ENCODE peak calls at places on chromosome 20, in five cellular contexts. One of them, this sample, is unnamed.
A peak's percentile ranks its signal among the peaks of the same experiment; 100 is the strongest.

GRCh38 chr20:8777866-8778265 is 291.0 kb upstream of the PLCB4 start:
- DNase-seq in ovary: no peak
- DNase-seq in heart left ventricle: no peak
- DNase-seq in right atrium auricular region: no peak
- DNase-seq in transverse colon: no peak
- DNase-seq in this sample: no peak

GRCh38 chr20:34084227-34084923 is 27.7 kb downstream of the EIF2S2 start:
- DNase-seq in heart left ventricle: no peak
- DNase-seq in transverse colon: no peak
- DNase-seq in ovary: no peak
- DNase-seq in right atrium auricular region: no peak
- DNase-seq in this sample: no peak

GRCh38 chr20:59940956-59941294 is 736 bp downstream of the FAM217B start:
- DNase-seq in transverse colon: no peak
- DNase-seq in ovary: no peak
- DNase-seq in right atrium auricular region: no peak
- DNase-seq in heart left ventricle: no peak
- DNase-seq in this sample: no peak

GRCh38 chr20:10004900-10005299 is 29.9 kb upstream of the ANKEF1 start:
- DNase-seq in right atrium auricular region: no peak
- DNase-seq in transverse colon: no peak
- DNase-seq in ovary: no peak
- DNase-seq in heart left ventricle: no peak
- DNase-seq in this sample: no peak

GRCh38 chr20:56422824-56423189 is 10.7 kb downstream of the CASS4 start:
- DNase-seq in right atrium auricular region: no peak
- DNase-seq in ovary: no peak
- DNase-seq in transverse colon: no peak
- DNase-seq in heart left ventricle: no peak
- DNase-seq in this sample: no peak

GRCh38 chr20:8097307-8097706 is 34.8 kb upstream of the PLCB1 start:
- DNase-seq in heart left ventricle: no peak
- DNase-seq in ovary: no peak
- DNase-seq in transverse colon: no peak
- DNase-seq in right atrium auricular region: no peak
- DNase-seq in this sample: no peak

GRCh38 chr20:1375515-1375914 is 17.3 kb downstream of the FKBP1A start:
- DNase-seq in right atrium auricular region: no peak
- DNase-seq in heart left ventricle: no peak
- DNase-seq in ovary: no peak
- DNase-seq in transverse colon: no peak
- DNase-seq in this sample: no peak

GRCh38 chr20:37226889-37227288 is 34.7 kb downstream of the GHRH start:
- DNase-seq in right atrium auricular region: no peak
- DNase-seq in heart left ventricle: peak; percentile 60
- DNase-seq in ovary: peak; percentile 84
- DNase-seq in transverse colon: peak; percentile 33
- DNase-seq in this sample: no peak

GRCh38 chr20:6575912-6576391 is 191.5 kb upstream of the BMP2 start:
- DNase-seq in heart left ventricle: no peak
- DNase-seq in ovary: no peak
- DNase-seq in right atrium auricular region: no peak
- DNase-seq in transverse colon: no peak
- DNase-seq in this sample: no peak

GRCh38 chr20:22438346-22438745 is 146.0 kb downstream of the FOXA2 start:
- DNase-seq in ovary: no peak
- DNase-seq in heart left ventricle: no peak
- DNase-seq in transverse colon: no peak
- DNase-seq in right atrium auricular region: no peak
- DNase-seq in this sample: no peak

GRCh38 chr20:32792316-32792715 is 27.4 kb upstream of the MAPRE1 start:
- DNase-seq in right atrium auricular region: no peak
- DNase-seq in transverse colon: no peak
- DNase-seq in heart left ventricle: no peak
- DNase-seq in ovary: no peak
- DNase-seq in this sample: no peak

GRCh38 chr20:33444797-33445560 is 1.4 kb upstream of the SNTA1 start:
- DNase-seq in transverse colon: peak; percentile 23
- DNase-seq in right atrium auricular region: no peak
- DNase-seq in heart left ventricle: peak; percentile 49
- DNase-seq in ovary: no peak
- DNase-seq in this sample: no peak

GRCh38 chr20:19977373-19977770 is 39.8 kb upstream of the NAA20 start:
- DNase-seq in transverse colon: no peak
- DNase-seq in ovary: no peak
- DNase-seq in right atrium auricular region: no peak
- DNase-seq in heart left ventricle: no peak
- DNase-seq in this sample: no peak

GRCh38 chr20:1569417-1569861 is 11.9 kb upstream of the SIRPD start:
- DNase-seq in ovary: no peak
- DNase-seq in transverse colon: no peak
- DNase-seq in right atrium auricular region: no peak
- DNase-seq in heart left ventricle: no peak
- DNase-seq in this sample: no peak

GRCh38 chr20:48298851-48299484 is 513.7 kb upstream of the SULF2 start:
- DNase-seq in ovary: no peak
- DNase-seq in transverse colon: peak; percentile 17
- DNase-seq in right atrium auricular region: no peak
- DNase-seq in heart left ventricle: no peak
- DNase-seq in this sample: no peak

GRCh38 chr20:10982692-10983091 is 308.9 kb upstream of the JAG1 start:
- DNase-seq in right atrium auricular region: peak; percentile 82
- DNase-seq in heart left ventricle: peak; percentile 78
- DNase-seq in ovary: peak; percentile 48
- DNase-seq in transverse colon: no peak
- DNase-seq in this sample: no peak

GRCh38 chr20:57930328-57930727 is 220.5 kb upstream of the PMEPA1 start:
- DNase-seq in heart left ventricle: no peak
- DNase-seq in ovary: no peak
- DNase-seq in transverse colon: no peak
- DNase-seq in right atrium auricular region: no peak
- DNase-seq in this sample: no peak
- H3K27ac ChIP-seq in heart left ventricle: no peak overlapping the region
- H3K27ac ChIP-seq in ovary: no peak overlapping the region
- H3K27ac ChIP-seq in transverse colon: no peak overlapping the region
- H3K27ac ChIP-seq in right atrium auricular region: no peak overlapping the region
- H3K27ac ChIP-seq in this sample: no peak overlapping the region

DNA sequence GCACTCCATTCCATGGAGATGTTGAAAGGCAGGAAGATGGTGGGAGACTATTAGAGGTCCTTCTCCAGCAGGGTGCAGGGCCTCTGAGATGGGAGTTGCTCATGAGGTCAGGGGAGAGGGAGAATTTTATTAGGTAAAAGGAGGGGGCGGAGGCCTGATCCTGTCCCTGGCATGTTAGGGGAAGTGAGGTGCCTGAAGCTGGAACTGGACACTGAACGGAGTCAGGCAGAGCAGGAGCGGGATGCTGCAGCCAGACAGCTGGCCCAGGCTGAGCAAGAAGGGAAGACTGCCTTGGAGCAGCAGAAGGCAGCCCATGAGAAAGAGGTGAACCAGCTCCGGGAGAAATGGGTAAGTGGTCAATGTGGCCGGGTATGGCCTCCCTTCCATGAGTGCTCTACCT is 24.4 kb downstream of the CEP250 start:
- DNase-seq in ovary: no peak
- DNase-seq in transverse colon: no peak
- DNase-seq in heart left ventricle: no peak
- DNase-seq in right atrium auricular region: no peak
- DNase-seq in this sample: no peak
- H3K36me3 ChIP-seq in ovary: no peaks in the 10 kb centered on the region
- H3K36me3 ChIP-seq in transverse colon: no peaks in the 10 kb centered on the region
- H3K36me3 ChIP-seq in heart left ventricle: peaks cover 60% of the 10 kb centered on the region
- H3K36me3 ChIP-seq in right atrium auricular region: peaks cover 53% of the 10 kb centered on the region
- H3K36me3 ChIP-seq in this sample: peaks cover 9% of the 10 kb centered on the region

DNA sequence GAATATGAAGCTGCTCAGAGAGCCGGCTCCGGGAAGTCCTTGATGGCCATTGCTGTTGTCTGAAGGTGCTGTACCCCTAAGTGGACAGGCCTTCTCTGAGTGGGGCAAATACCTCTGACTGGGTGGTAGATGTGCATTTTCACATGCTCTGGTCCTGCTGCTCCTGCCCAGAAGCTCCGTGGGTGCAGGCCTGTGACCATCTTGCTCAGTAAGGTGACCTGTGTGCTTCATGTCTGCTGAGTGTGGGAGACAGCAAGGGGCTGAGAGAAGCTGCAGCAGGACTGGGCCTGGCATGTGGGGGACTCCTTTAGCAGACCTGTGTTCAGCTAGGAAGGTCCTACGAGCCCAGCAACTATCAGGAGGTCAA is 5.0 kb downstream of the SPATA2 start:
- DNase-seq in heart left ventricle: no peak
- DNase-seq in right atrium auricular region: no peak
- DNase-seq in transverse colon: no peak
- DNase-seq in ovary: no peak
- DNase-seq in this sample: no peak
- H3K27ac ChIP-seq in heart left ventricle: peak overlapping the region; percentile 83
- H3K27ac ChIP-seq in right atrium auricular region: peak overlapping the region; percentile 77
- H3K27ac ChIP-seq in transverse colon: peak overlapping the region; percentile 81
- H3K27ac ChIP-seq in ovary: no peak overlapping the region
- H3K27ac ChIP-seq in this sample: peak overlapping the region; percentile 86

DNA sequence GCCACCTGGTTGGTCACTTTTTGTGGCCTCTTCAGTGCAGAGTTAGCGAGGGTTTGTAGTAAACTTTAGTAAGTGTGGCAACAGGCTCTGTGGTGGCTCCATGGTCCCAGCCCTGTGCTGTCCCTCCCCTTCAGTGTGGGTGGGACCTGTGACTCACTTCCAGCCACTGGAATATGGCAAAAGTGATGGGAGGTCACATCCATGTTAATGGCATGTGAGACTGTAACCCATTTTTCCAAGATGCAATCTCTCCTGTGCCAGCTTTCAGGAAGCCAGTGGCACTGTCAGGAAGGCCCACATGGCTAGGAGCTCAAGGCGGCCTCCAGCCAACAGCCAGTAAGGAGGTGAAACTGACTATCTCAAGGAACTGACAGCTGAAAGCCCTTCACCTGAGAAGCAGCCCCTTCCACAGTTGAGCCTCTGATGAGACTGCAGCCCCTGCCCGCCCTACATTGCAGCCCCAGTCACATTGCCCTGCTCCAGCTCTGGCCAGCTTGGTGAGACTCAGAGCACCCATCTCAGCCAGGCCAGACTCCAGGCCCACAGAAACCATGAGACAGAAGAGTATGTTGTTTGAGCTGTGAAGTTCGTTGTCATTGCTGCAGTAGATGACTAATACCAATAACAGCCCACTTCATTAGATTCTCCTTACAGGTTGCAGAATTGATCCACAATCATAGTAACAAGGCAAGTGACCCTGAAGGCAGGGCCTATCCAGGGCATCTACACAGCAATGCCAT is 13.1 kb upstream of the CST7 start:
- DNase-seq in right atrium auricular region: no peak
- DNase-seq in transverse colon: no peak
- DNase-seq in heart left ventricle: no peak
- DNase-seq in ovary: no peak
- DNase-seq in this sample: no peak
- H3K36me3 ChIP-seq in right atrium auricular region: no peaks in the 10 kb centered on the region
- H3K36me3 ChIP-seq in transverse colon: no peaks in the 10 kb centered on the region
- H3K36me3 ChIP-seq in heart left ventricle: no peaks in the 10 kb centered on the region
- H3K36me3 ChIP-seq in ovary: no peaks in the 10 kb centered on the region
- H3K36me3 ChIP-seq in this sample: no peaks in the 10 kb centered on the region

GRCh38 chr20:62023935-62024334 is 41.7 kb downstream of the TAF4 start:
- DNase-seq in right atrium auricular region: no peak
- DNase-seq in transverse colon: no peak
- DNase-seq in heart left ventricle: no peak
- DNase-seq in ovary: no peak
- DNase-seq in this sample: no peak

GRCh38 chr20:62021794-62022419 is 43.8 kb downstream of the TAF4 start:
- DNase-seq in transverse colon: no peak
- DNase-seq in right atrium auricular region: no peak
- DNase-seq in heart left ventricle: no peak
- DNase-seq in ovary: no peak
- DNase-seq in this sample: no peak

GRCh38 chr20:62020935-62021701 is 44.6 kb downstream of the TAF4 start:
- DNase-seq in heart left ventricle: peak; percentile 80
- DNase-seq in right atrium auricular region: peak; percentile 61
- DNase-seq in ovary: peak; percentile 79
- DNase-seq in transverse colon: peak; percentile 18
- DNase-seq in this sample: peak; percentile 67

GRCh38 chr20:62019881-62020492 is 45.7 kb downstream of the TAF4 start:
- DNase-seq in transverse colon: no peak
- DNase-seq in heart left ventricle: peak; percentile 77
- DNase-seq in ovary: peak; percentile 76
- DNase-seq in right atrium auricular region: no peak
- DNase-seq in this sample: no peak

GRCh38 chr20:62022575-62023139 is 43.0 kb downstream of the TAF4 start:
- DNase-seq in heart left ventricle: no peak
- DNase-seq in right atrium auricular region: no peak
- DNase-seq in transverse colon: no peak
- DNase-seq in ovary: no peak
- DNase-seq in this sample: peak; percentile 50
- H3K27ac ChIP-seq in heart left ventricle: no peak overlapping the region
- H3K27ac ChIP-seq in right atrium auricular region: no peak overlapping the region
- H3K27ac ChIP-seq in transverse colon: no peak overlapping the region
- H3K27ac ChIP-seq in ovary: no peak overlapping the region
- H3K27ac ChIP-seq in this sample: no peak overlapping the region

DNA sequence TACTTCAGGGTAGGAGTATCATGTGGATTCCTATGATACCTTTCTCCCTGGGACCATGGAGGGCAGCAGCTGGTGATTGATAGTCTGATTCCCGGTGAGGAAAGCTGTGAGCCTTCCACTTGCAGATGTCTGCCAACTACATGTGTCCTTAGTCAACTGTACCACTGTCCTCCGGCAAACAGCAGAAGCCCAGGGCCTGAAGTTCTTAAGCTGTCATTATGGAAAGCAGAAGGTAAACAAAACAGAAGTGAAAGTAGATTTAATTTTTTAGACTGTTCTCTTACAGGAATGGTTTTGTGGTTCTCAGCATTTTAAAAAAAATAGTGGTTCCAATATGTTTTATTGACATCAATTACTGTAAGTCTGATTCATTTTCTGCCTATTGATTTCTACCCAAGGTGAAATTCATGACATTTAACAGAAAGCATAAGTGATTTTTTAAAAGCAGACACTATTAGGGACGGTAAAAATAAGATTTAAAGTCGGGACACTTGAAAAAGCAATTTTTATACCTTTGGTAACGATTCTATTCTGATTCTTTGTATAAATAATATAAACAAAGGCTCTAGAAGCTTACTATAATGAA is 36.6 kb downstream of the PTPN1 start:
- DNase-seq in ovary: no peak
- DNase-seq in transverse colon: peak; percentile 32
- DNase-seq in heart left ventricle: no peak
- DNase-seq in right atrium auricular region: no peak
- DNase-seq in this sample: no peak
- H3K36me3 ChIP-seq in ovary: no peaks in the 10 kb centered on the region
- H3K36me3 ChIP-seq in transverse colon: no peaks in the 10 kb centered on the region
- H3K36me3 ChIP-seq in heart left ventricle: peaks cover 6% of the 10 kb centered on the region
- H3K36me3 ChIP-seq in right atrium auricular region: peaks cover 7% of the 10 kb centered on the region
- H3K36me3 ChIP-seq in this sample: no peaks in the 10 kb centered on the region

This sample was measured in right lobe of liver.